ENCODE peak calls at places on chromosomes 12 and 14, in seven cellular contexts. Y, B, X, D, E, R and Z are unnamed samples.

GRCh38 chr14:68401855-68402254 is 391.0 kb downstream of the ZFP36L1 start:
- DNase-seq in B (peak; percentile 73), Y (peak; percentile 96), E (no peak), R (no peak), D (no peak), X (no peak), Z (no peak)

GRCh38 chr14:93326196-93326595 is 6.6 kb downstream of the BTBD7 start:
- DNase-seq in X (no peak), Y (no peak), D (no peak), B (no peak), R (no peak), E (no peak), Z (no peak)

GRCh38 chr14:61043506-61043905 is 62.5 kb downstream of the SLC38A6 start:
- DNase-seq in D (no peak), E (no peak), B (no peak), Y (no peak), R (no peak), X (no peak), Z (no peak)

GRCh38 chr12:114119316-114119715 is 153.2 kb upstream of the RBM19 start:
- DNase-seq in Y (no peak), B (no peak), X (no peak), E (no peak), R (no peak), D (no peak), Z (no peak)

GRCh38 chr12:25994252-25994651 is 35.8 kb downstream of the RASSF8 start:
- DNase-seq in E (no peak), R (no peak), D (no peak), B (no peak), X (no peak), Y (no peak), Z (no peak)

GRCh38 chr12:17108877-17109520 is 503.0 kb upstream of the LMO3 start:
- DNase-seq in R (no peak), B (peak; percentile 91), Y (no peak), D (no peak), X (no peak), E (no peak), Z (no peak)

GRCh38 chr14:89201645-89202044 is 215.4 kb downstream of the FOXN3 start:
- DNase-seq in Y (peak; percentile 20), X (no peak), D (no peak), B (no peak), E (no peak), R (no peak), Z (no peak)

GRCh38 chr12:46089414-46090162 is 99.2 kb upstream of the SCAF11 start:
- DNase-seq in D (no peak), E (no peak), Y (no peak), X (no peak), B (peak; percentile 10), R (no peak), Z (no peak)

GRCh38 chr12:107400686-107401447 is 284.7 kb upstream of the PWP1 start:
- DNase-seq in E (no peak), D (peak; percentile 64), X (no peak), Y (no peak), R (no peak), B (no peak), Z (no peak)

GRCh38 chr12:15532364-15532977 is 210.2 kb downstream of the PTPRO start:
- DNase-seq in R (peak; percentile 44), Y (peak; percentile 36), D (no peak), E (no peak), B (peak; percentile 72), X (no peak), Z (no peak)

GRCh38 chr12:86196465-86196864 is 59.7 kb downstream of the MGAT4C start:
- DNase-seq in X (no peak), E (no peak), D (no peak), R (no peak), B (no peak), Y (no peak), Z (no peak)

GRCh38 chr12:26134540-26134939 is 9.7 kb upstream of the BHLHE41 start:
- DNase-seq in E (no peak), B (no peak), Y (no peak), D (no peak), X (no peak), R (no peak), Z (no peak)

DNA sequence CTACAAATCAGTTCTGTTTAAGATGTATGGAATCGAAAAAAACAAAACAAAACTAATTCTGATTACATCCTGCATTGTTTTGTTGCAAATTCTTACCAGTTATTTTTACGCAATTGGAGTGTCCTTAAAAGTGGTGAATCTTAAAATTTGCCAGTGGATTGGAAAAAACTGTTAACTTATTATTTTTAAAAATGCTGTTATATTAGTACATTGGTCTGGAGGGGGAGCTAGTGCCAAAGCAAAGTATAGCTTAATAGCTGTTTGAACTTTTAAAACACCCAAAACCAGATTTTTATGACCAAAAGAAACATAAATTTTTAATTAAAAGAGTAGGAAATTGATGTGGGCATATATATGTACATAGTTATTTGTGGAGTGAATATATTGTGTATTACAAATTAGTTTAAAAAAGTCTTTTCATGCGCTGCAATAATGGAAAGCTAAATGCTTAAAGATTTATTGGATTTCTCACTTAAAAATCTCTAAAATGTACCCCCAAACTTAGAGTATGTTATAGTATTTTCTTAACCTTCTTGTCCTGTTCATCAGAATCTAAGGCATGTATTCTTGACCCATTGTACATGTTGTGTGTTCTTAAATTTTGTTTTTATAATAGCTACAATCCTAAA is 2.5 kb downstream of the FUT8 start:
- DNase-seq in B (peak; percentile 64), X (no peak), Y (no peak), R (peak; percentile 12), D (no peak), E (peak; percentile 34), Z (no peak)
- TF ChIP-seq CTCF in B (peak; percentile 98), X (peak; percentile 52), Y (peak; percentile 60), R (peak; percentile 81), D (no peak), E (peak; percentile 44), Z (peak; percentile 45)

GRCh38 chr14:27338012-27338411 is 740.2 kb upstream of the NOVA1 start:
- DNase-seq in B (no peak), E (no peak), X (no peak), D (no peak), Y (no peak), R (no peak), Z (no peak)
- H3K9me3 ChIP-seq in B (peaks cover 17% of the 10 kb centered on the region), E (no peaks in the 10 kb centered on the region), X (peaks cover 16% of the 10 kb centered on the region), D (no peaks in the 10 kb centered on the region), Y (no peaks in the 10 kb centered on the region), R (peaks cover 3% of the 10 kb centered on the region), Z (no peaks in the 10 kb centered on the region)

GRCh38 chr14:23631702-23632460 is 4.3 kb upstream of the DHRS2 start:
- DNase-seq in B (peak; percentile 63), X (peak; percentile 60), D (no peak), E (peak; percentile 75), R (peak; percentile 75), Y (peak; percentile 51), Z (peak; percentile 62)

GRCh38 chr14:23630687-23631086 is 5.5 kb upstream of the DHRS2 start:
- DNase-seq in D (no peak), Y (no peak), X (no peak), B (no peak), E (no peak), R (no peak), Z (no peak)

GRCh38 chr14:23629831-23630396 is 6.2 kb upstream of the DHRS2 start:
- DNase-seq in R (no peak), Y (no peak), B (no peak), X (no peak), E (no peak), D (no peak), Z (no peak)

GRCh38 chr14:23632461-23633159 is 3.6 kb upstream of the DHRS2 start:
- DNase-seq in R (no peak), B (no peak), X (no peak), E (no peak), D (no peak), Y (no peak), Z (no peak)

GRCh38 chr14:23631234-23631633 is 4.9 kb upstream of the DHRS2 start:
- DNase-seq in D (no peak), Y (no peak), B (no peak), E (no peak), X (no peak), R (no peak), Z (no peak)
- TF ChIP-seq CTCF in D (no peak), Y (no peak), B (no peak), E (no peak), X (no peak), R (no peak), Z (no peak)

GRCh38 chr14:105666420-105666819 is 140.0 kb downstream of the TMEM121 start:
- DNase-seq in X (no peak), Y (no peak), B (no peak), R (no peak), E (no peak), D (no peak), Z (no peak)
- H3K9me3 ChIP-seq in X (no peaks in the 10 kb centered on the region), Y (no peaks in the 10 kb centered on the region), B (no peaks in the 10 kb centered on the region), R (no peaks in the 10 kb centered on the region), E (no peaks in the 10 kb centered on the region), D (no peaks in the 10 kb centered on the region), Z (no peaks in the 10 kb centered on the region)

GRCh38 chr12:66549050-66549389 is 129.9 kb downstream of the GRIP1 start:
- DNase-seq in Y (no peak), E (no peak), D (no peak), X (no peak), R (no peak), B (no peak), Z (no peak)

GRCh38 chr12:66552753-66553152 is 126.1 kb downstream of the GRIP1 start:
- DNase-seq in E (no peak), Y (no peak), B (no peak), D (no peak), R (no peak), X (no peak), Z (no peak)

GRCh38 chr12:66550626-66551025 is 128.2 kb downstream of the GRIP1 start:
- DNase-seq in X (no peak), D (no peak), R (no peak), E (no peak), Y (no peak), B (peak; percentile 18), Z (no peak)

DNA sequence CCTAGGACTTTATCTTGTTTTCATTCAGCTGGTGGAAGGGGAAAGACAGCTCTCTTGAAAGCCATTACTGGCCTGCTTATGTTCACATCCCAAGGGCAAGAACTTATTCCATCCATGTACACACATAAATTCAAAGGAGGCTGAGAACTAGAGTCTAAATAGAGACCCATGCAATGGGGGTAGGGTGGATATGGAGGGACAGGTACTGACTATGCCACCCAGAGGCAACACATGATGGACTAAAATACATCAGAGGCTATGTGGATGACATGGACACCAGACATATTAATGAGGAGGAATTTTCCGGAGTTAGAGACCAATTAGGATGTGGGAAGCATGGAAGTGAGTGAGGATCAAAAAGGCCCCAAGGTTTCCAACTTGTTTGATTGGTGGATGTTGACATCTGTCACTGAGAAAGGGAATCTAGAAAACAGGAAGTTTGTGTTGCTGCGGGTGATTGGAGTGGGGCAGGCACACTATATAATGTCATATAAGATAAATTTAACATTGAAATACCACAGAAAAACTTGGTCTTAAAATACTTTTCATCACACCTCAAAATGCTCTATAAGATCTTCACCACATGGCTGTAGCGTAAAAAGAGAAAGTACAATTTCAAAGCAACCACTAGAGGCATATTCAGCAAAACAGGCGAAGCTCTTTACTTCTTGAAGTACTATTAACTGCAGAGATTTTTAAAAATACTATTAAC is 130.4 kb downstream of the GRIP1 start:
- DNase-seq in X (no peak), E (no peak), Y (no peak), B (peak; percentile 59), R (no peak), D (no peak), Z (no peak)
- TF ChIP-seq CTCF in X (peak; percentile 19), E (no peak), Y (peak; percentile 48), B (peak; percentile 86), R (no peak), D (no peak), Z (no peak)

GRCh38 chr14:29462772-29463171 is 464.9 kb downstream of the PRKD1 start:
- DNase-seq in B (no peak), R (no peak), X (no peak), E (no peak), D (no peak), Y (no peak), Z (no peak)
- H3K9me3 ChIP-seq in B (no peaks in the 10 kb centered on the region), R (no peaks in the 10 kb centered on the region), X (no peaks in the 10 kb centered on the region), E (no peaks in the 10 kb centered on the region), D (no peaks in the 10 kb centered on the region), Y (no peaks in the 10 kb centered on the region), Z (no peaks in the 10 kb centered on the region)

GRCh38 chr14:80356413-80356812 is 145.1 kb upstream of the DIO2 start:
- DNase-seq in X (no peak), D (no peak), E (peak; percentile 17), Y (no peak), R (no peak), B (peak; percentile 3), Z (no peak)
- TF ChIP-seq CTCF in X (no peak), D (no peak), E (no peak), Y (peak; percentile 11), R (peak; percentile 39), B (peak; percentile 64), Z (no peak)